ENCODE peak calls at places on chromosomes 12 and 14, in eight cellular contexts. One of them, this sample, is unnamed. For H3K9me3, the result is how much of the 10 kb centered on the place peaks cover.

GRCh38 chr14:22978487-22978837 is 3.9 kb downstream of the AJUBA start:
- DNase-seq in tibial nerve: no peak
- DNase-seq in sigmoid colon: no peak
- DNase-seq in GM12878: no peak
- DNase-seq in H1: no peak
- DNase-seq in ovary: no peak
- DNase-seq in A549: no peak
- DNase-seq in suprapubic skin: no peak
- DNase-seq in this sample: no peak

GRCh38 chr14:102606296-102606695 is 13.8 kb downstream of the RCOR1 start:
- DNase-seq in tibial nerve: no peak
- DNase-seq in suprapubic skin: no peak
- DNase-seq in GM12878: peak
- DNase-seq in sigmoid colon: no peak
- DNase-seq in H1: no peak
- DNase-seq in ovary: no peak
- DNase-seq in A549: no peak
- DNase-seq in this sample: no peak

GRCh38 chr12:98999569-98999968 is 354.5 kb downstream of the APAF1 start:
- DNase-seq in suprapubic skin: no peak
- DNase-seq in tibial nerve: no peak
- DNase-seq in ovary: no peak
- DNase-seq in A549: no peak
- DNase-seq in H1: no peak
- DNase-seq in GM12878: no peak
- DNase-seq in sigmoid colon: no peak
- DNase-seq in this sample: no peak

GRCh38 chr14:96001866-96002510 is 37.2 kb upstream of the C14orf132 start:
- DNase-seq in A549: no peak
- DNase-seq in GM12878: no peak
- DNase-seq in H1: no peak
- DNase-seq in tibial nerve: no peak
- DNase-seq in ovary: no peak
- DNase-seq in sigmoid colon: no peak
- DNase-seq in suprapubic skin: no peak
- DNase-seq in this sample: no peak

GRCh38 chr12:107657621-107658020 is 28.0 kb upstream of the PWP1 start:
- DNase-seq in H1: no peak
- DNase-seq in suprapubic skin: no peak
- DNase-seq in sigmoid colon: no peak
- DNase-seq in A549: no peak
- DNase-seq in ovary: no peak
- DNase-seq in GM12878: no peak
- DNase-seq in tibial nerve: no peak
- DNase-seq in this sample: no peak

GRCh38 chr14:77681196-77682157 is 26.3 kb downstream of the ALKBH1 start:
- DNase-seq in H1: no peak
- DNase-seq in GM12878: no peak
- DNase-seq in ovary: no peak
- DNase-seq in suprapubic skin: no peak
- DNase-seq in tibial nerve: no peak
- DNase-seq in sigmoid colon: no peak
- DNase-seq in A549: peak
- DNase-seq in this sample: no peak

GRCh38 chr14:39230416-39230815 is 3.3 kb upstream of the MIA2 start:
- DNase-seq in GM12878: no peak
- DNase-seq in suprapubic skin: no peak
- DNase-seq in A549: no peak
- DNase-seq in ovary: no peak
- DNase-seq in sigmoid colon: no peak
- DNase-seq in H1: no peak
- DNase-seq in tibial nerve: no peak
- DNase-seq in this sample: no peak

GRCh38 chr12:39620664-39621658 is 1.4 kb upstream of the ABCD2 start:
- DNase-seq in A549: no peak
- DNase-seq in ovary: no peak
- DNase-seq in GM12878: peak
- DNase-seq in tibial nerve: no peak
- DNase-seq in suprapubic skin: no peak
- DNase-seq in sigmoid colon: no peak
- DNase-seq in H1: no peak
- DNase-seq in this sample: no peak

GRCh38 chr12:73514672-73515071 is 1023.0 kb upstream of the ATXN7L3B start:
- DNase-seq in H1: peak
- DNase-seq in tibial nerve: no peak
- DNase-seq in suprapubic skin: no peak
- DNase-seq in sigmoid colon: no peak
- DNase-seq in A549: peak
- DNase-seq in ovary: no peak
- DNase-seq in GM12878: no peak
- DNase-seq in this sample: no peak

GRCh38 chr12:109720152-109720855 is 6.7 kb downstream of the FAM222A start:
- DNase-seq in sigmoid colon: no peak
- DNase-seq in GM12878: no peak
- DNase-seq in H1: no peak
- DNase-seq in suprapubic skin: no peak
- DNase-seq in A549: no peak
- DNase-seq in ovary: no peak
- DNase-seq in tibial nerve: no peak
- DNase-seq in this sample: no peak

GRCh38 chr12:79747274-79747673 is 56.5 kb upstream of the PAWR start:
- DNase-seq in A549: no peak
- DNase-seq in sigmoid colon: no peak
- DNase-seq in H1: no peak
- DNase-seq in ovary: no peak
- DNase-seq in suprapubic skin: no peak
- DNase-seq in GM12878: no peak
- DNase-seq in tibial nerve: no peak
- DNase-seq in this sample: no peak

GRCh38 chr14:89125216-89125615 is 291.8 kb downstream of the FOXN3 start:
- DNase-seq in GM12878: no peak
- DNase-seq in H1: no peak
- DNase-seq in tibial nerve: no peak
- DNase-seq in A549: no peak
- DNase-seq in sigmoid colon: no peak
- DNase-seq in ovary: no peak
- DNase-seq in suprapubic skin: no peak
- DNase-seq in this sample: no peak

GRCh38 chr14:98867146-98867545 is 404.9 kb downstream of the BCL11B start:
- DNase-seq in tibial nerve: no peak
- DNase-seq in sigmoid colon: no peak
- DNase-seq in suprapubic skin: peak
- DNase-seq in ovary: no peak
- DNase-seq in A549: no peak
- DNase-seq in H1: no peak
- DNase-seq in GM12878: no peak
- DNase-seq in this sample: no peak
- H3K9me3 ChIP-seq in tibial nerve: under half
- H3K9me3 ChIP-seq in sigmoid colon: under half
- H3K9me3 ChIP-seq in suprapubic skin: under half
- H3K9me3 ChIP-seq in ovary: under half
- H3K9me3 ChIP-seq in A549: under half
- H3K9me3 ChIP-seq in H1: under half
- H3K9me3 ChIP-seq in GM12878: under half
- H3K9me3 ChIP-seq in this sample: under half

DNA sequence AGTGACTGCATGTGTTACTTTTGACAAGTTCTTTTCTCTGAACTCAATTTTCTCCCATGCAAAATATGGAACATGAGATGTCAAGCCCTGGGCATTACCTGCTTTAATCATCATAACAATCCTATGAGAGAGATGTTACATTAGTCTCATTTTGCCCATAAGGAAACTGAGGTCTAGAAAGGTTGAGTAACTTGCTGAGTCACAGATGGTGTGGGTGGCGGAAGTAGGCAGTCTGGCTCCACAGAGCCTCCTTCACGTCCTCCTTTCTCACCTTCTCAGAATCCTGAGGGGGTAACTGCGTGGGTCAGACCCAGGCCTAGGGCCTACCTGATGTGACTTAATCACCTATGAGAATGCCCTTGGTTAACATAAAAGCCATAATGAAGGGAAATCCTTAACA is 50.7 kb downstream of the TMTC1 start:
- DNase-seq in H1: no peak
- DNase-seq in sigmoid colon: no peak
- DNase-seq in ovary: no peak
- DNase-seq in suprapubic skin: no peak
- DNase-seq in GM12878: no peak
- DNase-seq in A549: no peak
- DNase-seq in tibial nerve: no peak
- DNase-seq in this sample: no peak
- H3K27ac ChIP-seq in H1: no peak
- H3K27ac ChIP-seq in sigmoid colon: peak
- H3K27ac ChIP-seq in ovary: no peak
- H3K27ac ChIP-seq in suprapubic skin: no peak
- H3K27ac ChIP-seq in GM12878: no peak
- H3K27ac ChIP-seq in A549: no peak
- H3K27ac ChIP-seq in tibial nerve: peak
- H3K27ac ChIP-seq in this sample: no peak

DNA sequence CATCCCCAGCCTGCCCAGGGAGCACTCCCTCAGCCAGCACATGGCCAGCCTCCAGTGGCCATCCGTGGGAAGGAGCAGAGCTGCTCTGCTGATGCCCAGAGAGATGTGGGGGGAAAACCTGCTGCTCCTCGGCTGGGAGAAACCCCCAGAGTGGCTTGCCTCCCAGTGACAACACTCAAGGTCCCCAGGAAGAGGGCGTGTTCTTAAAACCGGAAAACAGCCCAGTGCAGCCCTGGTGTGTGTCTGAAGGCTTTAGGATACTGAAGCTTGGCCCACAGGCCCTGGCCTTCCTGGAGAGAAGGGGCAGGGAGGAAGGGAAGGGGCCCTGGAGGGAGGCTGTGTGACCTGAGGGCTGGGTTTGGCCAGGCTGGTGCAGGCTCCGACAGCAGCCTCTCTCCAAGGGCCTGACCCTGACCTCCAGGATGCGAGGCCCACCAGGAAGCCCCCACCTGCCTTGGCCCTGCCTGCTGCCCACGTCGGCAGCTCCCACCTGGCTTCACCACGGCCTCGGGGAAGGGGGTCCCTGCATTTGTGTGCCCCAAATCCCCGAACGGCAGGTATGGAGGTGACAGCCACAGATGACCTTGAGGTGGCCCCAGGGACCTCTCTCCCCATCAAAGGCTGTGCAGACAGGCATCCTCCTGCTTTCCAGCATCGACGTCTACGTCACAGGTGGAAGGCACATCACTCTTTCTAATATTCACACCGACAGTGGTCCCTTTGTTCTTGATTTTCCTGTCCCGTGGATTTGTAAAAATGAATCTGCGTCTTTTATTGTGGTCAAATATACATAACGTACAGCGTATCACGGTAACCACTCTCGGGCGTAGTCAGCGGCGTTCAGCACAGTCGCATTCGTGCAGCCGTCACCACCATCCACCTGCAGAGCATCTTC is 190.0 kb upstream of the C14orf180 start:
- DNase-seq in GM12878: no peak
- DNase-seq in suprapubic skin: peak
- DNase-seq in ovary: no peak
- DNase-seq in tibial nerve: no peak
- DNase-seq in H1: no peak
- DNase-seq in A549: no peak
- DNase-seq in sigmoid colon: peak
- DNase-seq in this sample: no peak
- TF ChIP-seq EP300 in GM12878: no peak
- TF ChIP-seq EP300 in suprapubic skin: no peak
- TF ChIP-seq EP300 in ovary: no peak
- TF ChIP-seq EP300 in tibial nerve: no peak
- TF ChIP-seq EP300 in H1: no peak
- TF ChIP-seq EP300 in A549: no peak
- TF ChIP-seq EP300 in sigmoid colon: no peak
- TF ChIP-seq EP300 in this sample: no peak

DNA sequence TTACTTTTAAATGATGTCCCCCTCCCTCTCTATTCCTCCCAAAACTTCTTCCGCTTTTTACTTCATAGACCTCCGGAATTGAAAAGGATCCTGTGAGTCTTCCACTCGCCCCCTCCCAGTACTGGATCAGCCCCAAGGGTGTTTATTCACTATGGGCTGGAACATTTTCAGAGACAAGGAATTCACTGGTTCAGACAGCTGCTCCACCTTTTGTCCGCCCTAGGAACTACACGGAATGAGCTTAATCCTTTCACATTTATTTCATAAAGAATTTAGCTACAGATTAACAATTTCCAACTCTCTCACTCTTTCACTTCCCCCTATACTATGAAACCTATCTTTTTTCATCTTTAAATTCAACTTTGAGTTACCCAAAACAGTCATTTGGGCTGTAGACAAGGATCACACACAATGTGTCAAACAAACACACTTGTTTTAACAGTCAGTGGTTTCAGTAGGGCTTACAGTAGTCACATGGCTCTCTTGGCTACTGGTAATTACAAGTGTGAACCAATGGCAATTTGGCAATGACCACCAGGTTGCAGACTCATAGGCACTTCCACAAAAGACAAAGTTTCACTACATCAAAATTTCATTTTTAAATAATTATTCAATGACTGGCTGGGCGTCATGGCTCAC is 20.6 kb downstream of the CNIH1 start:
- DNase-seq in sigmoid colon: no peak
- DNase-seq in ovary: no peak
- DNase-seq in A549: peak
- DNase-seq in H1: peak
- DNase-seq in GM12878: no peak
- DNase-seq in tibial nerve: no peak
- DNase-seq in suprapubic skin: no peak
- DNase-seq in this sample: no peak
- H3K9me3 ChIP-seq in sigmoid colon: under half
- H3K9me3 ChIP-seq in ovary: under half
- H3K9me3 ChIP-seq in A549: under half
- H3K9me3 ChIP-seq in H1: under half
- H3K9me3 ChIP-seq in GM12878: under half
- H3K9me3 ChIP-seq in tibial nerve: under half
- H3K9me3 ChIP-seq in suprapubic skin: under half
- H3K9me3 ChIP-seq in this sample: under half

DNA sequence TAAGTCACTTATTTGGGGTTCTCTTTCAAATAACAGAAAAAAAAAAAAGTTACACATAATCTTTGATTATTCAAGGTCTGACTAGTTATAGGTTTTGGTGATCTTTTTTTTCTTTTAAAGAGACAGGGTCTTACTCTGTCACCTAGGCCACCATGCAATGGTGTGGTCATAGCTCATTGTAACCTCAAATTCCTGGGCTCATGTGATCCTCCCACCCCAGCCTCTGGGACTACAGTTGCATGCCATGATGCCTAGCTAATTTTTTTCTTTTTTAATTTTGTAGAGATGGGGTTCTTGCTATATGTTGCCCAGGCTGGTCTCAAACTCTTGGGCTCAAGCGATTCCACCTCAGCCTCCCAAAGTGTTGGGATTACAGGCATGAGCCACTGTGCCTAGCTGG is 56.5 kb upstream of the CFL2 start:
- DNase-seq in GM12878: no peak
- DNase-seq in sigmoid colon: no peak
- DNase-seq in ovary: no peak
- DNase-seq in H1: no peak
- DNase-seq in tibial nerve: no peak
- DNase-seq in suprapubic skin: no peak
- DNase-seq in A549: no peak
- DNase-seq in this sample: no peak
- H3K27ac ChIP-seq in GM12878: no peak
- H3K27ac ChIP-seq in sigmoid colon: no peak
- H3K27ac ChIP-seq in ovary: no peak
- H3K27ac ChIP-seq in H1: no peak
- H3K27ac ChIP-seq in tibial nerve: no peak
- H3K27ac ChIP-seq in suprapubic skin: no peak
- H3K27ac ChIP-seq in A549: no peak
- H3K27ac ChIP-seq in this sample: no peak